ENCODE peak calls at places on chromosomes 3 and 15, in ten cellular contexts. One of them, this sample, is unnamed.
A peak's percentile ranks its signal among the peaks of the same experiment; 100 is the strongest.

GRCh38 chr15:65752151-65752700 is 39.9 kb downstream of the DENND4A start:
- DNase-seq in effector memory CD4-positive, alpha-beta T cell: no peak
- DNase-seq in body of pancreas: no peak
- DNase-seq in Panc1: no peak
- DNase-seq in heart right ventricle: no peak
- DNase-seq in keratinocyte: no peak
- DNase-seq in lung: no peak
- DNase-seq in stomach: no peak
- DNase-seq in heart left ventricle: no peak
- DNase-seq in ovary: no peak
- DNase-seq in this sample: no peak

GRCh38 chr15:34318277-34319079 is 19.1 kb downstream of the SLC12A6 start:
- DNase-seq in heart right ventricle: peak; percentile 72
- DNase-seq in lung: peak; percentile 79
- DNase-seq in keratinocyte: no peak
- DNase-seq in ovary: peak; percentile 36
- DNase-seq in effector memory CD4-positive, alpha-beta T cell: no peak
- DNase-seq in stomach: peak; percentile 67
- DNase-seq in body of pancreas: peak; percentile 73
- DNase-seq in heart left ventricle: peak; percentile 75
- DNase-seq in Panc1: no peak
- DNase-seq in this sample: no peak

GRCh38 chr3:152583913-152584312 is 251.0 kb upstream of the P2RY1 start:
- DNase-seq in Panc1: no peak
- DNase-seq in effector memory CD4-positive, alpha-beta T cell: no peak
- DNase-seq in heart left ventricle: no peak
- DNase-seq in ovary: no peak
- DNase-seq in heart right ventricle: no peak
- DNase-seq in lung: no peak
- DNase-seq in keratinocyte: no peak
- DNase-seq in body of pancreas: peak; percentile 11
- DNase-seq in stomach: no peak
- DNase-seq in this sample: no peak

GRCh38 chr15:59567369-59567768 is 44.2 kb upstream of the GCNT3 start:
- DNase-seq in effector memory CD4-positive, alpha-beta T cell: no peak
- DNase-seq in heart right ventricle: no peak
- DNase-seq in keratinocyte: no peak
- DNase-seq in ovary: no peak
- DNase-seq in Panc1: no peak
- DNase-seq in body of pancreas: no peak
- DNase-seq in heart left ventricle: no peak
- DNase-seq in lung: no peak
- DNase-seq in stomach: peak; percentile 17
- DNase-seq in this sample: no peak

GRCh38 chr3:125072310-125072709 is 16.5 kb upstream of the HEG1 start:
- DNase-seq in ovary: no peak
- DNase-seq in heart left ventricle: no peak
- DNase-seq in Panc1: no peak
- DNase-seq in lung: no peak
- DNase-seq in stomach: no peak
- DNase-seq in keratinocyte: no peak
- DNase-seq in heart right ventricle: no peak
- DNase-seq in body of pancreas: peak; percentile 15
- DNase-seq in effector memory CD4-positive, alpha-beta T cell: no peak
- DNase-seq in this sample: no peak

GRCh38 chr3:38627956-38628355 is 21.5 kb downstream of the SCN5A start:
- DNase-seq in ovary: no peak
- DNase-seq in lung: no peak
- DNase-seq in effector memory CD4-positive, alpha-beta T cell: no peak
- DNase-seq in heart left ventricle: no peak
- DNase-seq in Panc1: no peak
- DNase-seq in body of pancreas: no peak
- DNase-seq in heart right ventricle: no peak
- DNase-seq in keratinocyte: no peak
- DNase-seq in stomach: no peak
- DNase-seq in this sample: no peak

GRCh38 chr15:50675524-50676144 is 11.0 kb downstream of the TRPM7 start:
- DNase-seq in ovary: no peak
- DNase-seq in Panc1: no peak
- DNase-seq in effector memory CD4-positive, alpha-beta T cell: no peak
- DNase-seq in keratinocyte: no peak
- DNase-seq in stomach: no peak
- DNase-seq in body of pancreas: no peak
- DNase-seq in lung: no peak
- DNase-seq in heart left ventricle: no peak
- DNase-seq in heart right ventricle: no peak
- DNase-seq in this sample: no peak

GRCh38 chr15:53534105-53534839 is 225.2 kb downstream of the WDR72 start:
- DNase-seq in heart right ventricle: no peak
- DNase-seq in stomach: no peak
- DNase-seq in keratinocyte: no peak
- DNase-seq in heart left ventricle: no peak
- DNase-seq in lung: no peak
- DNase-seq in effector memory CD4-positive, alpha-beta T cell: no peak
- DNase-seq in body of pancreas: no peak
- DNase-seq in Panc1: no peak
- DNase-seq in ovary: no peak
- DNase-seq in this sample: no peak

GRCh38 chr3:183338520-183338919 is 85.5 kb downstream of the B3GNT5 start:
- DNase-seq in lung: no peak
- DNase-seq in effector memory CD4-positive, alpha-beta T cell: no peak
- DNase-seq in ovary: no peak
- DNase-seq in body of pancreas: no peak
- DNase-seq in heart left ventricle: no peak
- DNase-seq in heart right ventricle: no peak
- DNase-seq in keratinocyte: no peak
- DNase-seq in Panc1: no peak
- DNase-seq in stomach: no peak
- DNase-seq in this sample: no peak

GRCh38 chr3:183340222-183340621 is 87.2 kb downstream of the B3GNT5 start:
- DNase-seq in ovary: no peak
- DNase-seq in heart left ventricle: no peak
- DNase-seq in body of pancreas: no peak
- DNase-seq in heart right ventricle: no peak
- DNase-seq in stomach: no peak
- DNase-seq in keratinocyte: no peak
- DNase-seq in lung: no peak
- DNase-seq in effector memory CD4-positive, alpha-beta T cell: no peak
- DNase-seq in Panc1: no peak
- DNase-seq in this sample: no peak

GRCh38 chr3:183342824-183343223 is 85.6 kb downstream of the MCF2L2 start:
- DNase-seq in stomach: no peak
- DNase-seq in body of pancreas: no peak
- DNase-seq in heart left ventricle: no peak
- DNase-seq in ovary: no peak
- DNase-seq in keratinocyte: no peak
- DNase-seq in lung: no peak
- DNase-seq in Panc1: no peak
- DNase-seq in heart right ventricle: no peak
- DNase-seq in effector memory CD4-positive, alpha-beta T cell: no peak
- DNase-seq in this sample: no peak

GRCh38 chr3:183339461-183340086 is 86.5 kb downstream of the B3GNT5 start:
- DNase-seq in heart left ventricle: no peak
- DNase-seq in body of pancreas: no peak
- DNase-seq in keratinocyte: no peak
- DNase-seq in stomach: no peak
- DNase-seq in effector memory CD4-positive, alpha-beta T cell: no peak
- DNase-seq in ovary: no peak
- DNase-seq in lung: no peak
- DNase-seq in heart right ventricle: no peak
- DNase-seq in Panc1: no peak
- DNase-seq in this sample: no peak

DNA sequence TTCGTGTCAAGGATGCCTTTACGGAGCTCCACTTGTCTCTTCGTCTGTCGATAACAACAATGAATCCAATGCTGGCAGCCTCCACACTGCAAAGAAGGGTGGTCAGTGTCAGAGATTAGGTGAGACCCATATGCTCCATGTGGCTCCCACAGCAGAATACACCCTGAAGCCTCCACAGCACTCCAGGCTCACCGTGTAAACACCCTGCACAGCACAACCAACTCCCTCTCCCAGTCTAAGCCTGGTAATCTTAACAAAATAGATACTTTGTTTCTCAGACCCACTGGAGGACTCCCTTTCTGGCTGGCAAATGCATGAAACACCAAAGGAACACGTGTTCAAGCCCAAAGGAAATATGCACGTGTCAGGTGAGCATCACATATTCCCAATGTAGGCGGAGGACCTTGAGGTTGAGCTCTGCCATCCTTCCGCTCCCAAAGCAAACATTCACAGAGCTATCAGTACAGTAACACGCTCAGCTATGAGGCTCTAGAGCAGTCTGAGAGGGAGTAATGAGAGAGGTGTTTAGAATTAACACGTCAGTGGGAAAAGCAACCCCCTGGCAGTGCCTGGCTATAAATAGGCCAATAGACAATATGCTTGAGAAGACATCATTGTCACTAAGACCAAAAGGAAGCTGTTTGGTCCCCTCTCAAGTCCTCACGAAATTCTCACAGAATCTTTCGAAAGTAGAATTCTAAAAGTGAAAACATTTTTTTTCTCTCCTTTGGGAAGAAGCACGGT is 86.7 kb downstream of the MCF2L2 start:
- DNase-seq in effector memory CD4-positive, alpha-beta T cell: no peak
- DNase-seq in heart left ventricle: no peak
- DNase-seq in stomach: no peak
- DNase-seq in lung: no peak
- DNase-seq in ovary: no peak
- DNase-seq in heart right ventricle: no peak
- DNase-seq in Panc1: no peak
- DNase-seq in keratinocyte: no peak
- DNase-seq in body of pancreas: no peak
- DNase-seq in this sample: no peak
- H3K36me3 ChIP-seq in effector memory CD4-positive, alpha-beta T cell: no peaks in the 10 kb centered on the region
- H3K36me3 ChIP-seq in heart left ventricle: no peaks in the 10 kb centered on the region
- H3K36me3 ChIP-seq in stomach: no peaks in the 10 kb centered on the region
- H3K36me3 ChIP-seq in lung: no peaks in the 10 kb centered on the region
- H3K36me3 ChIP-seq in ovary: no peaks in the 10 kb centered on the region
- H3K36me3 ChIP-seq in heart right ventricle: no peaks in the 10 kb centered on the region
- H3K36me3 ChIP-seq in Panc1: no peaks in the 10 kb centered on the region
- H3K36me3 ChIP-seq in keratinocyte: no peaks in the 10 kb centered on the region
- H3K36me3 ChIP-seq in body of pancreas: no peaks in the 10 kb centered on the region
- H3K36me3 ChIP-seq in this sample: no peaks in the 10 kb centered on the region

DNA sequence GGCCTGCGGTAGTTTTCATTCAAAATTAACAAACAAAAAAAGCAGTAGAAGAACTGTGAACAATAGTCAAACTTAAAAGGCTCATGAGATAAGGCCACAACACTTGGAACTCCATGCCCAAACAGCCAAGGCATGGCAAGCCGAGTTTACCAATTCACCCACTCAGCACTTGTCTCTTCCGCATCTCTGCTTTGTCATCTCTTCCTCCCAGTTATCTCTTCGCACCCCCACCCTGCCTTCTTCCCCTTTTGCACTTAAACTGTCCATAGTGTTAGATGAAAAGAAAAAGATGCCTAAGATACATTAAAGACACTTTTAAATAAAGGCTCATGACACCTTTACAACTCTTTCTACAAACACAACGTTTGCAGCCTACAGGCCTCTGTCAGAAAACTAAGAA is 11.1 kb downstream of the TLE3 start:
- DNase-seq in keratinocyte: no peak
- DNase-seq in Panc1: no peak
- DNase-seq in heart left ventricle: no peak
- DNase-seq in ovary: no peak
- DNase-seq in heart right ventricle: no peak
- DNase-seq in body of pancreas: no peak
- DNase-seq in effector memory CD4-positive, alpha-beta T cell: no peak
- DNase-seq in lung: no peak
- DNase-seq in stomach: no peak
- DNase-seq in this sample: no peak
- H3K4me1 ChIP-seq in keratinocyte: peaks cover 5% of the 10 kb centered on the region
- H3K4me1 ChIP-seq in Panc1: peaks cover 28% of the 10 kb centered on the region
- H3K4me1 ChIP-seq in heart left ventricle: peaks cover 24% of the 10 kb centered on the region
- H3K4me1 ChIP-seq in ovary: peaks cover 4% of the 10 kb centered on the region
- H3K4me1 ChIP-seq in heart right ventricle: no peaks in the 10 kb centered on the region
- H3K4me1 ChIP-seq in body of pancreas: peaks cover 21% of the 10 kb centered on the region
- H3K4me1 ChIP-seq in effector memory CD4-positive, alpha-beta T cell: peaks cover 11% of the 10 kb centered on the region
- H3K4me1 ChIP-seq in lung: peaks cover 11% of the 10 kb centered on the region
- H3K4me1 ChIP-seq in stomach: peaks cover 91% of the 10 kb centered on the region
- H3K4me1 ChIP-seq in this sample: no peaks in the 10 kb centered on the region

GRCh38 chr15:63600001-63600645 is 2.9 kb downstream of the FBXL22 start:
- DNase-seq in heart right ventricle: no peak
- DNase-seq in ovary: no peak
- DNase-seq in effector memory CD4-positive, alpha-beta T cell: no peak
- DNase-seq in Panc1: no peak
- DNase-seq in heart left ventricle: no peak
- DNase-seq in stomach: no peak
- DNase-seq in keratinocyte: no peak
- DNase-seq in lung: no peak
- DNase-seq in body of pancreas: peak; percentile 44
- DNase-seq in this sample: no peak

GRCh38 chr15:63600646-63601025 is 3.4 kb downstream of the FBXL22 start:
- DNase-seq in effector memory CD4-positive, alpha-beta T cell: peak; percentile 83
- DNase-seq in Panc1: no peak
- DNase-seq in lung: peak; percentile 86
- DNase-seq in ovary: peak; percentile 87
- DNase-seq in heart left ventricle: peak; percentile 91
- DNase-seq in stomach: peak; percentile 94
- DNase-seq in body of pancreas: peak; percentile 94
- DNase-seq in keratinocyte: peak; percentile 32
- DNase-seq in heart right ventricle: peak; percentile 85
- DNase-seq in this sample: no peak

GRCh38 chr15:63601026-63601726 is 4.0 kb downstream of the FBXL22 start:
- DNase-seq in lung: no peak
- DNase-seq in ovary: no peak
- DNase-seq in keratinocyte: no peak
- DNase-seq in heart left ventricle: peak; percentile 39
- DNase-seq in heart right ventricle: no peak
- DNase-seq in effector memory CD4-positive, alpha-beta T cell: peak; percentile 56
- DNase-seq in Panc1: no peak
- DNase-seq in stomach: no peak
- DNase-seq in body of pancreas: peak; percentile 39
- DNase-seq in this sample: no peak

GRCh38 chr15:63598467-63599400 is 1.5 kb downstream of the FBXL22 start:
- DNase-seq in lung: no peak
- DNase-seq in body of pancreas: peak; percentile 21
- DNase-seq in heart right ventricle: no peak
- DNase-seq in heart left ventricle: peak; percentile 47
- DNase-seq in stomach: peak; percentile 70
- DNase-seq in effector memory CD4-positive, alpha-beta T cell: no peak
- DNase-seq in keratinocyte: no peak
- DNase-seq in ovary: no peak
- DNase-seq in Panc1: no peak
- DNase-seq in this sample: no peak

DNA sequence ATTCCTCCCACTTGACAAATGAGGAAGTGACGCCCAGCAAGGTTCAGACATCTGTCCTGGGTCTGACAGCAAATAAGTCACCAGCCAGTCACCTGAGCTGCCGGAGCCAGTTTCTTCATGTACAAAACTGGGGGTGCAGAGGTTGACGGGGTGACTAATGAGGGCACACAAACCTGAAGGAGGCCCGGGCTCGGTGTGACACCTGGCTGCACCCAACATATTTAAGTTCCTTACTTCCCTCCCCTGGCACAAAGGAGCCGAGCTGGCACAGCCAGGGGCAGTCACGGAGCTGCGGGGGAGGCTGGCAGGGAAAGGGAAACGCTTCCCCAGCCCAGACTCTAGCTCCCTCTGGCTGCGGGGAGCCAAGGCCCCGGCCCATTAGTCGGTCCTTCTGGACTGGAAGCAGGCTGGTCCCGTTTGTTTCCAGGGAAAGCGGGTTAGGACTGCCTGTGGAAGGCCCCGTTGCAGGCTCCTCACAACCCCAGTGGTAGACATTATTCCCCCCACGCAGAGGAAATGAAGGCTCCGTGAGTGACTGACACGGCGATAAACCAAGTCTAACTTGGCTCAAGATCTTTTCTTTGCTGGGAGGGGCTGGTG is 2.3 kb downstream of the FBXL22 start:
- DNase-seq in body of pancreas: peak; percentile 82
- DNase-seq in keratinocyte: no peak
- DNase-seq in lung: peak; percentile 62
- DNase-seq in stomach: peak; percentile 88
- DNase-seq in ovary: peak; percentile 67
- DNase-seq in heart left ventricle: peak; percentile 72
- DNase-seq in Panc1: no peak
- DNase-seq in effector memory CD4-positive, alpha-beta T cell: peak; percentile 22
- DNase-seq in heart right ventricle: peak; percentile 61
- DNase-seq in this sample: no peak
- H3K4me3 ChIP-seq in body of pancreas: peak overlapping the region; percentile 28
- H3K4me3 ChIP-seq in keratinocyte: peak overlapping the region; percentile 54
- H3K4me3 ChIP-seq in lung: no peak overlapping the region
- H3K4me3 ChIP-seq in stomach: peak overlapping the region; percentile 69
- H3K4me3 ChIP-seq in ovary: peak overlapping the region; percentile 65
- H3K4me3 ChIP-seq in heart left ventricle: peak overlapping the region; percentile 65
- H3K4me3 ChIP-seq in Panc1: peak overlapping the region; percentile 73
- H3K4me3 ChIP-seq in effector memory CD4-positive, alpha-beta T cell: peak overlapping the region; percentile 80
- H3K4me3 ChIP-seq in heart right ventricle: peak overlapping the region; percentile 52
- H3K4me3 ChIP-seq in this sample: peak overlapping the region; percentile 89

DNA sequence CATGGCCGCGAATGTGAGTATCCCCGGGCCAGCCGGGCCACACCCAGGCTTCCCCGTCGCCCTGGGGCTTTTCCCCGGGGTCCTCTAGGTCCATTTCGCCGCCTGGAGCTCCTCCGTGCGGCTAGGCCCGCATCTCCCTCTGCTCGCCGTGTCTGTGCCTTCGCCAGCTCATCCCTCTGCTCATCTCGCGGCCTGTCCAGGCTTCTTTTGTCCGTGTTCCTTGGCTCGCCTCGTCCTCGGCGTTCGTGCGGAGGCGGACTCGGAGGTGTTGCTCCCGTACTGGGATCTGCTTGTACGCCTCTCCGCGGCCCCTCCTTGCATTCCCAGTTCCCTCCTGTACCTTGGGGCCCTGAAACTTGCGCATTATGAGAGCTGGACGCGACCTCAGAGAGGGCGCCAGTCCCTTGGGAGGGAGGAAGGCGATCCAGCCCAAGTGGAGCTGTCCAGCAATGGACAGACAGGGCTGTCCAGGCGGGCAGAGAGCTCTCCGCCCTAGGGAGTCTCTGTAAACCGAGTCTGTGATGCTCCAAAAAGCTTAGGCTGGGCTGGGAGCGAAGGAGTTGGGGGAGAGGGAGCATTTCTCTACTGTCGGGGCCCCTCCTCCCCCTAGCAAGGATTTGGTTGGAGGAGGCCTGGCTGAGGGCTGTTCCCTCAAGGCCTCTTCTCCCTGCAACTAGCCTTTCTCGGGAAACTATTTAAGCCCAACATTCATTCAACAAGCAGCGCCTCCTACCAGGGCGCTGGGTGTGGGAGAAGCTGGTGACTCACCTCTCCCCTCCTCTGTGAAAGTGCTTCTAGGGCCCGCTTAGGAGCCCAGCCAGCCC is 553 bp downstream of the TMEM43 start:
- DNase-seq in heart left ventricle: peak; percentile 72
- DNase-seq in stomach: peak; percentile 50
- DNase-seq in lung: peak; percentile 86
- DNase-seq in keratinocyte: no peak
- DNase-seq in ovary: peak; percentile 53
- DNase-seq in body of pancreas: peak; percentile 70
- DNase-seq in heart right ventricle: peak; percentile 52
- DNase-seq in effector memory CD4-positive, alpha-beta T cell: peak; percentile 32
- DNase-seq in Panc1: no peak
- DNase-seq in this sample: no peak
- H3K36me3 ChIP-seq in heart left ventricle: peaks cover 30% of the 10 kb centered on the region
- H3K36me3 ChIP-seq in stomach: peaks cover 34% of the 10 kb centered on the region
- H3K36me3 ChIP-seq in lung: peaks cover 10% of the 10 kb centered on the region
- H3K36me3 ChIP-seq in keratinocyte: peaks cover 42% of the 10 kb centered on the region
- H3K36me3 ChIP-seq in ovary: no peaks in the 10 kb centered on the region
- H3K36me3 ChIP-seq in body of pancreas: peaks cover 8% of the 10 kb centered on the region
- H3K36me3 ChIP-seq in heart right ventricle: no peaks in the 10 kb centered on the region
- H3K36me3 ChIP-seq in effector memory CD4-positive, alpha-beta T cell: peaks cover 34% of the 10 kb centered on the region
- H3K36me3 ChIP-seq in Panc1: peaks cover 7% of the 10 kb centered on the region
- H3K36me3 ChIP-seq in this sample: peaks cover 16% of the 10 kb centered on the region